ENCODE peak calls at places on chromosomes 1 and 21, in nine cellular contexts. One of them, this sample, is unnamed.

GRCh38 chr1:192878249-192878648 is 69.4 kb downstream of the RGS2 start:
- DNase-seq in K562: no peak
- DNase-seq in heart left ventricle: peak; percentile 66
- DNase-seq in H1: no peak
- DNase-seq in stomach: no peak
- DNase-seq in CD8-positive, alpha-beta T cell: no peak
- DNase-seq in left lung: no peak
- DNase-seq in pancreas: peak; percentile 57
- DNase-seq in aorta: peak; percentile 63
- DNase-seq in this sample: no peak

GRCh38 chr1:173191011-173191410 is 16.1 kb downstream of the TNFSF4 start:
- DNase-seq in K562: no peak
- DNase-seq in heart left ventricle: no peak
- DNase-seq in H1: no peak
- DNase-seq in stomach: no peak
- DNase-seq in CD8-positive, alpha-beta T cell: no peak
- DNase-seq in left lung: no peak
- DNase-seq in pancreas: no peak
- DNase-seq in aorta: no peak
- DNase-seq in this sample: no peak

GRCh38 chr1:228867093-228867950 is 132.0 kb downstream of the RHOU start:
- DNase-seq in K562: peak; percentile 6
- DNase-seq in heart left ventricle: no peak
- DNase-seq in H1: no peak
- DNase-seq in stomach: peak; percentile 58
- DNase-seq in CD8-positive, alpha-beta T cell: no peak
- DNase-seq in left lung: no peak
- DNase-seq in pancreas: no peak
- DNase-seq in aorta: no peak
- DNase-seq in this sample: no peak

GRCh38 chr1:226490441-226490809 is 58.1 kb upstream of the STUM start:
- DNase-seq in K562: no peak
- DNase-seq in heart left ventricle: no peak
- DNase-seq in H1: no peak
- DNase-seq in stomach: no peak
- DNase-seq in CD8-positive, alpha-beta T cell: no peak
- DNase-seq in left lung: no peak
- DNase-seq in pancreas: no peak
- DNase-seq in aorta: no peak
- DNase-seq in this sample: no peak

GRCh38 chr1:100526894-100527293 is 11.0 kb upstream of the GPR88 start:
- DNase-seq in K562: no peak
- DNase-seq in heart left ventricle: no peak
- DNase-seq in H1: no peak
- DNase-seq in stomach: no peak
- DNase-seq in CD8-positive, alpha-beta T cell: no peak
- DNase-seq in left lung: no peak
- DNase-seq in pancreas: no peak
- DNase-seq in aorta: no peak
- DNase-seq in this sample: no peak

GRCh38 chr1:27858072-27858948 is 14.0 kb upstream of the THEMIS2 start:
- DNase-seq in K562: peak; percentile 90
- DNase-seq in heart left ventricle: peak; percentile 81
- DNase-seq in H1: peak; percentile 96
- DNase-seq in stomach: peak; percentile 90
- DNase-seq in CD8-positive, alpha-beta T cell: peak; percentile 71
- DNase-seq in left lung: peak; percentile 94
- DNase-seq in pancreas: peak; percentile 63
- DNase-seq in aorta: peak; percentile 90
- DNase-seq in this sample: peak; percentile 88

GRCh38 chr21:14591882-14592281 is 45.8 kb upstream of the SAMSN1 start:
- DNase-seq in K562: peak; percentile 36
- DNase-seq in heart left ventricle: peak; percentile 20
- DNase-seq in H1: no peak
- DNase-seq in stomach: peak; percentile 50
- DNase-seq in CD8-positive, alpha-beta T cell: no peak
- DNase-seq in left lung: no peak
- DNase-seq in pancreas: no peak
- DNase-seq in aorta: peak; percentile 54
- DNase-seq in this sample: no peak

GRCh38 chr21:41636636-41637625 is 129.0 kb upstream of the TMPRSS2 start:
- DNase-seq in K562: no peak
- DNase-seq in heart left ventricle: no peak
- DNase-seq in H1: no peak
- DNase-seq in stomach: no peak
- DNase-seq in CD8-positive, alpha-beta T cell: no peak
- DNase-seq in left lung: no peak
- DNase-seq in pancreas: no peak
- DNase-seq in aorta: no peak
- DNase-seq in this sample: no peak

GRCh38 chr1:112849425-112849966 is 106.5 kb downstream of the SLC16A1 start:
- DNase-seq in K562: no peak
- DNase-seq in heart left ventricle: no peak
- DNase-seq in H1: peak; percentile 81
- DNase-seq in stomach: no peak
- DNase-seq in CD8-positive, alpha-beta T cell: no peak
- DNase-seq in left lung: no peak
- DNase-seq in pancreas: no peak
- DNase-seq in aorta: no peak
- DNase-seq in this sample: no peak

GRCh38 chr1:67393737-67394136 is 36.5 kb downstream of the SERBP1 start:
- DNase-seq in K562: no peak
- DNase-seq in heart left ventricle: no peak
- DNase-seq in H1: no peak
- DNase-seq in stomach: no peak
- DNase-seq in CD8-positive, alpha-beta T cell: no peak
- DNase-seq in left lung: no peak
- DNase-seq in pancreas: no peak
- DNase-seq in aorta: no peak
- DNase-seq in this sample: no peak

GRCh38 chr1:49298304-49298703 is 521.6 kb upstream of the BEND5 start:
- DNase-seq in K562: no peak
- DNase-seq in heart left ventricle: no peak
- DNase-seq in H1: no peak
- DNase-seq in stomach: peak; percentile 34
- DNase-seq in CD8-positive, alpha-beta T cell: no peak
- DNase-seq in left lung: no peak
- DNase-seq in pancreas: peak; percentile 18
- DNase-seq in aorta: no peak
- DNase-seq in this sample: no peak

GRCh38 chr1:206788487-206789050 is 16.3 kb upstream of the IL10 start:
- DNase-seq in K562: no peak
- DNase-seq in heart left ventricle: no peak
- DNase-seq in H1: no peak
- DNase-seq in stomach: no peak
- DNase-seq in CD8-positive, alpha-beta T cell: no peak
- DNase-seq in left lung: no peak
- DNase-seq in pancreas: no peak
- DNase-seq in aorta: no peak
- DNase-seq in this sample: no peak

GRCh38 chr1:112517646-112518045 is 8.9 kb downstream of the WNT2B start:
- DNase-seq in K562: no peak
- DNase-seq in heart left ventricle: no peak
- DNase-seq in H1: no peak
- DNase-seq in stomach: no peak
- DNase-seq in CD8-positive, alpha-beta T cell: no peak
- DNase-seq in left lung: no peak
- DNase-seq in pancreas: no peak
- DNase-seq in aorta: no peak
- DNase-seq in this sample: no peak

GRCh38 chr1:43453442-43454269 is at the start of gene HYI:
- DNase-seq in K562: peak; percentile 63
- DNase-seq in heart left ventricle: peak; percentile 86
- DNase-seq in H1: peak; percentile 84
- DNase-seq in stomach: peak; percentile 85
- DNase-seq in CD8-positive, alpha-beta T cell: peak; percentile 9
- DNase-seq in left lung: peak; percentile 94
- DNase-seq in pancreas: peak; percentile 87
- DNase-seq in aorta: peak; percentile 93
- DNase-seq in this sample: peak; percentile 50

GRCh38 chr1:24720152-24720551 is 25.1 kb upstream of the CLIC4 start:
- DNase-seq in K562: no peak
- DNase-seq in heart left ventricle: peak; percentile 91
- DNase-seq in H1: no peak
- DNase-seq in stomach: peak; percentile 42
- DNase-seq in CD8-positive, alpha-beta T cell: no peak
- DNase-seq in left lung: peak; percentile 81
- DNase-seq in pancreas: peak; percentile 35
- DNase-seq in aorta: peak; percentile 95
- DNase-seq in this sample: no peak

DNA sequence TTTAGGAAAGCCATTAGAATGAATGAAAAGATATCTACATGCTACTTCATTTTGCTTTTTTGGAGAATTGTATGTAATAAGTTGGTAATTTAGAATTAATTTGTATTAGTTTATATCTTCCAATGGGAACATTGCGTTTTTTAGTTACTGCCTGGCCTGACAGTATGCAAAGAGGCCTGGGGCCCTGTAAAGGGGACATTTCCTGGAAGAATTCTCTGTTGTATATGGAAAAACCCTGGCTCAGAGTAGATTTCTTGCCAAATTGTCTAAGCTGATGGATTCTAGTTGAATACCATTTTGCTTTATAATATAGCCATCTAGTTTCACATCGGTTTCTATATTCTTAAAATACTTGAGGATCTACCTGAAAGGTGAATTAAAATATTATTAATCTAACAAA is 4.5 kb downstream of the AGO3 start:
- DNase-seq in K562: peak; percentile 43
- DNase-seq in heart left ventricle: no peak
- DNase-seq in H1: no peak
- DNase-seq in stomach: no peak
- DNase-seq in CD8-positive, alpha-beta T cell: no peak
- DNase-seq in left lung: no peak
- DNase-seq in pancreas: no peak
- DNase-seq in aorta: no peak
- DNase-seq in this sample: no peak
- H3K27ac ChIP-seq in K562: peak overlapping the region; percentile 30
- H3K27ac ChIP-seq in heart left ventricle: no peak overlapping the region
- H3K27ac ChIP-seq in H1: no peak overlapping the region
- H3K27ac ChIP-seq in stomach: no peak overlapping the region
- H3K27ac ChIP-seq in CD8-positive, alpha-beta T cell: no peak overlapping the region
- H3K27ac ChIP-seq in left lung: no peak overlapping the region
- H3K27ac ChIP-seq in pancreas: no peak overlapping the region
- H3K27ac ChIP-seq in aorta: no peak overlapping the region
- H3K27ac ChIP-seq in this sample: no peak overlapping the region

DNA sequence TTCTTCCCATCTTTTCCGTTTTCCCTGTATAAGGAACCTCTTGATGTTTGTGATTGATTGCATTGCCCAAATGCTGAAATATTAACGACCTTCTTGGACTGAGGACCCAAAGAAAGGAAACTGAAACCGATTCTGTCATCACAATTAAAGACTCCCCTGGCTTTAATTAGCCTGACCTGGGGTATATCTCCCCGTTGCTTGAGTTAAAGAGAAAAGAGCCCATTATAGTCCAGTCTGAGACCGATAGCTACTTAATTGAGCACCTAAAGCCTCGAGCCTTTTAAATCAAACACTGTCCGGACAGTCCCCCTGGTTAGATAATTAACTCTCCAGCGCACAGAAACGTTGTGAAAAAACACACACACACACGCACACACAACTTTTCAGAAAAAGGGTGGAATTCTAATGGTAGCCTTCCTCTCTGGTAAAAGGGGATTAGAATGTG is 8.0 kb downstream of the LMO4 start:
- DNase-seq in K562: no peak
- DNase-seq in heart left ventricle: no peak
- DNase-seq in H1: no peak
- DNase-seq in stomach: no peak
- DNase-seq in CD8-positive, alpha-beta T cell: no peak
- DNase-seq in left lung: no peak
- DNase-seq in pancreas: no peak
- DNase-seq in aorta: no peak
- DNase-seq in this sample: no peak
- H3K4me1 ChIP-seq in K562: peaks cover 14% of the 10 kb centered on the region
- H3K4me1 ChIP-seq in heart left ventricle: peaks cover 61% of the 10 kb centered on the region
- H3K4me1 ChIP-seq in H1: peaks cover 22% of the 10 kb centered on the region
- H3K4me1 ChIP-seq in stomach: peaks cover 35% of the 10 kb centered on the region
- H3K4me1 ChIP-seq in CD8-positive, alpha-beta T cell: peaks cover 31% of the 10 kb centered on the region
- H3K4me1 ChIP-seq in left lung: peaks cover 60% of the 10 kb centered on the region
- H3K4me1 ChIP-seq in pancreas: peaks cover 34% of the 10 kb centered on the region
- H3K4me1 ChIP-seq in aorta: peaks cover 16% of the 10 kb centered on the region
- H3K4me1 ChIP-seq in this sample: peaks cover 39% of the 10 kb centered on the region

DNA sequence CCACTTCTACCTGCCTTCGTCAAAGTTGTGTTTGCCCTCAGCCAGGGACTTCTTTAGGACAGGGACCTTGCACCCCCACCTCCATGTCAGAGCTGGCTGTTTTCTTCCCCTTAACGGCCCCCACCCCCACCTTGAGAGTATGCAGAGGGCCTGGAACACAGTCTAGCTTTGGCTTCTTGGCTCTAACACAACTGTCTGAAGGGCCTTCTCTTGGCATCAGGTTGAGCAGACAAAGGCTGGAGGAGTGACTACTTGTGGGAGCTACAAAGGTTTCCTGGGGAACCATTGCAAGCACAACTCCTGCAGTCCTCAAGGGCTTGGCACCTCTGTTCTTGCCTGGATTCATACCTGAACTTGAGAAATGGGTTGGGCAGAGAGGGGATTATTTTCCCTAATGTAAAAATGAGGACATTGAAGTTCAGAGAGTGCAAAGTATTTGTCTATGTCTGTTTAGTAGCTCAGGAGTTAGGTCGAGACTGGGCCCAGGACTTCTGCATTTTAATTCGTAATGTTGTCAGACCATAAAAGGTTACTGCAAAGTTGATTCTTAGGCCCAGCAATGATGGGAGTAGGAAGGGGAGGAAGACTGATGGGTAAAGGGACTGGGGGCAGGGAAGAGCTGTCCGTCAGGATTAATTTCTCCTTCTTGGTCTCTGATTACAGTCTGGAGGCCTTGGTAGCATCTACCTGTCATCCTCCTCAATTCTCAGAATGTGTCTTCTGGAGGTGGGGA is 2.6 kb downstream of the CYP4B1 start:
- DNase-seq in K562: no peak
- DNase-seq in heart left ventricle: no peak
- DNase-seq in H1: no peak
- DNase-seq in stomach: no peak
- DNase-seq in CD8-positive, alpha-beta T cell: no peak
- DNase-seq in left lung: no peak
- DNase-seq in pancreas: no peak
- DNase-seq in aorta: no peak
- DNase-seq in this sample: no peak
- H3K27me3 ChIP-seq in K562: peaks cover 11% of the 10 kb centered on the region
- H3K27me3 ChIP-seq in heart left ventricle: no peaks in the 10 kb centered on the region
- H3K27me3 ChIP-seq in H1: no peaks in the 10 kb centered on the region
- H3K27me3 ChIP-seq in stomach: no peaks in the 10 kb centered on the region
- H3K27me3 ChIP-seq in CD8-positive, alpha-beta T cell: peaks cover 6% of the 10 kb centered on the region
- H3K27me3 ChIP-seq in left lung: no peaks in the 10 kb centered on the region
- H3K27me3 ChIP-seq in pancreas: no peaks in the 10 kb centered on the region
- H3K27me3 ChIP-seq in aorta: no peaks in the 10 kb centered on the region
- H3K27me3 ChIP-seq in this sample: no peaks in the 10 kb centered on the region

GRCh38 chr1:95176859-95177258 is 57.2 kb upstream of the RWDD3 start:
- DNase-seq in K562: no peak
- DNase-seq in heart left ventricle: no peak
- DNase-seq in H1: no peak
- DNase-seq in stomach: no peak
- DNase-seq in CD8-positive, alpha-beta T cell: no peak
- DNase-seq in left lung: no peak
- DNase-seq in pancreas: no peak
- DNase-seq in aorta: no peak
- DNase-seq in this sample: no peak

GRCh38 chr1:95183952-95184351 is 50.1 kb upstream of the RWDD3 start:
- DNase-seq in K562: no peak
- DNase-seq in heart left ventricle: no peak
- DNase-seq in H1: no peak
- DNase-seq in stomach: no peak
- DNase-seq in CD8-positive, alpha-beta T cell: no peak
- DNase-seq in left lung: no peak
- DNase-seq in pancreas: no peak
- DNase-seq in aorta: no peak
- DNase-seq in this sample: no peak

GRCh38 chr1:95179205-95180001 is 54.6 kb upstream of the RWDD3 start:
- DNase-seq in K562: peak; percentile 92
- DNase-seq in heart left ventricle: no peak
- DNase-seq in H1: no peak
- DNase-seq in stomach: no peak
- DNase-seq in CD8-positive, alpha-beta T cell: no peak
- DNase-seq in left lung: no peak
- DNase-seq in pancreas: no peak
- DNase-seq in aorta: no peak
- DNase-seq in this sample: no peak
- H3K27ac ChIP-seq in K562: peak overlapping the region; percentile 64
- H3K27ac ChIP-seq in heart left ventricle: no peak overlapping the region
- H3K27ac ChIP-seq in H1: no peak overlapping the region
- H3K27ac ChIP-seq in stomach: no peak overlapping the region
- H3K27ac ChIP-seq in CD8-positive, alpha-beta T cell: no peak overlapping the region
- H3K27ac ChIP-seq in left lung: no peak overlapping the region
- H3K27ac ChIP-seq in pancreas: no peak overlapping the region
- H3K27ac ChIP-seq in aorta: no peak overlapping the region
- H3K27ac ChIP-seq in this sample: no peak overlapping the region